ENCODE peak calls at places on chromosomes 7 and 10, in ten cellular contexts. One of them, this sample, is unnamed.

GRCh38 chr10:30751678-30752331 is 122.3 kb upstream of the LYZL2 start:
- DNase-seq in CD8-positive, alpha-beta memory T cell: peak
- DNase-seq in nucleus accumbens: peak
- DNase-seq in GM04504: peak
- DNase-seq in germinal center: peak
- DNase-seq in activated CD8-positive, alpha-beta memory T cell treated with anti-CD3 and anti-CD28 coated beads for 1 hour: peak
- DNase-seq in GM23338: peak
- DNase-seq in cardiac fibroblast: peak
- DNase-seq in T47D: peak
- DNase-seq in NCI-H2081: peak
- DNase-seq in this sample: peak

GRCh38 chr10:61859786-61860185 is 41.7 kb upstream of the ARID5B start:
- DNase-seq in CD8-positive, alpha-beta memory T cell: no peak
- DNase-seq in nucleus accumbens: no peak
- DNase-seq in GM04504: no peak
- DNase-seq in germinal center: no peak
- DNase-seq in activated CD8-positive, alpha-beta memory T cell treated with anti-CD3 and anti-CD28 coated beads for 1 hour: no peak
- DNase-seq in GM23338: no peak
- DNase-seq in cardiac fibroblast: no peak
- DNase-seq in T47D: no peak
- DNase-seq in NCI-H2081: no peak
- DNase-seq in this sample: no peak

GRCh38 chr10:104330168-104331117 is 7.8 kb downstream of the ITPRIP start:
- DNase-seq in CD8-positive, alpha-beta memory T cell: no peak
- DNase-seq in nucleus accumbens: no peak
- DNase-seq in GM04504: peak
- DNase-seq in germinal center: no peak
- DNase-seq in activated CD8-positive, alpha-beta memory T cell treated with anti-CD3 and anti-CD28 coated beads for 1 hour: no peak
- DNase-seq in GM23338: no peak
- DNase-seq in cardiac fibroblast: peak
- DNase-seq in T47D: no peak
- DNase-seq in NCI-H2081: no peak
- DNase-seq in this sample: peak

GRCh38 chr7:76397409-76398183 is 11.9 kb downstream of the SSC4D start:
- DNase-seq in CD8-positive, alpha-beta memory T cell: peak
- DNase-seq in nucleus accumbens: peak
- DNase-seq in GM04504: no peak
- DNase-seq in germinal center: peak
- DNase-seq in activated CD8-positive, alpha-beta memory T cell treated with anti-CD3 and anti-CD28 coated beads for 1 hour: peak
- DNase-seq in GM23338: peak
- DNase-seq in cardiac fibroblast: peak
- DNase-seq in T47D: peak
- DNase-seq in NCI-H2081: peak
- DNase-seq in this sample: no peak

GRCh38 chr7:105638942-105639495 is 57.7 kb upstream of the EFCAB10 start:
- DNase-seq in CD8-positive, alpha-beta memory T cell: no peak
- DNase-seq in nucleus accumbens: no peak
- DNase-seq in GM04504: no peak
- DNase-seq in germinal center: no peak
- DNase-seq in activated CD8-positive, alpha-beta memory T cell treated with anti-CD3 and anti-CD28 coated beads for 1 hour: no peak
- DNase-seq in GM23338: peak
- DNase-seq in cardiac fibroblast: no peak
- DNase-seq in T47D: peak
- DNase-seq in NCI-H2081: peak
- DNase-seq in this sample: peak

GRCh38 chr10:6342091-6342490 is 139.4 kb downstream of the PFKFB3 start:
- DNase-seq in CD8-positive, alpha-beta memory T cell: no peak
- DNase-seq in nucleus accumbens: no peak
- DNase-seq in GM04504: no peak
- DNase-seq in germinal center: no peak
- DNase-seq in activated CD8-positive, alpha-beta memory T cell treated with anti-CD3 and anti-CD28 coated beads for 1 hour: no peak
- DNase-seq in GM23338: no peak
- DNase-seq in cardiac fibroblast: no peak
- DNase-seq in T47D: no peak
- DNase-seq in NCI-H2081: no peak
- DNase-seq in this sample: no peak

GRCh38 chr10:110803239-110803593 is 68.5 kb upstream of the PDCD4 start:
- DNase-seq in CD8-positive, alpha-beta memory T cell: no peak
- DNase-seq in nucleus accumbens: no peak
- DNase-seq in GM04504: no peak
- DNase-seq in germinal center: peak
- DNase-seq in activated CD8-positive, alpha-beta memory T cell treated with anti-CD3 and anti-CD28 coated beads for 1 hour: no peak
- DNase-seq in GM23338: no peak
- DNase-seq in cardiac fibroblast: no peak
- DNase-seq in T47D: no peak
- DNase-seq in NCI-H2081: no peak
- DNase-seq in this sample: no peak

GRCh38 chr7:87328281-87328680 is 17.2 kb upstream of the CROT start:
- DNase-seq in CD8-positive, alpha-beta memory T cell: no peak
- DNase-seq in nucleus accumbens: no peak
- DNase-seq in GM04504: no peak
- DNase-seq in germinal center: no peak
- DNase-seq in activated CD8-positive, alpha-beta memory T cell treated with anti-CD3 and anti-CD28 coated beads for 1 hour: no peak
- DNase-seq in GM23338: peak
- DNase-seq in cardiac fibroblast: peak
- DNase-seq in T47D: peak
- DNase-seq in NCI-H2081: peak
- DNase-seq in this sample: peak

GRCh38 chr7:157339777-157340677 is 3.2 kb downstream of the DNAJB6 start:
- DNase-seq in CD8-positive, alpha-beta memory T cell: peak
- DNase-seq in nucleus accumbens: peak
- DNase-seq in GM04504: no peak
- DNase-seq in germinal center: peak
- DNase-seq in activated CD8-positive, alpha-beta memory T cell treated with anti-CD3 and anti-CD28 coated beads for 1 hour: peak
- DNase-seq in GM23338: peak
- DNase-seq in cardiac fibroblast: peak
- DNase-seq in T47D: peak
- DNase-seq in NCI-H2081: peak
- DNase-seq in this sample: peak

GRCh38 chr10:72001026-72001380 is 36.8 kb downstream of the CHST3 start:
- DNase-seq in CD8-positive, alpha-beta memory T cell: no peak
- DNase-seq in nucleus accumbens: no peak
- DNase-seq in GM04504: no peak
- DNase-seq in germinal center: no peak
- DNase-seq in activated CD8-positive, alpha-beta memory T cell treated with anti-CD3 and anti-CD28 coated beads for 1 hour: no peak
- DNase-seq in GM23338: no peak
- DNase-seq in cardiac fibroblast: no peak
- DNase-seq in T47D: peak
- DNase-seq in NCI-H2081: no peak
- DNase-seq in this sample: no peak

GRCh38 chr7:24965831-24966708 is 13.9 kb downstream of the OSBPL3 start:
- DNase-seq in CD8-positive, alpha-beta memory T cell: no peak
- DNase-seq in nucleus accumbens: no peak
- DNase-seq in GM04504: no peak
- DNase-seq in germinal center: peak
- DNase-seq in activated CD8-positive, alpha-beta memory T cell treated with anti-CD3 and anti-CD28 coated beads for 1 hour: no peak
- DNase-seq in GM23338: peak
- DNase-seq in cardiac fibroblast: no peak
- DNase-seq in T47D: peak
- DNase-seq in NCI-H2081: no peak
- DNase-seq in this sample: no peak